ENCODE peak calls at places on chromosomes 4 and X, in four cellular contexts. G, L, Q and W are unnamed samples.

GRCh38 chr4:74517996-74518395 is 73.1 kb downstream of the AREG start:
- DNase-seq in G (no peak), L (no peak), Q (no peak), W (no peak)

GRCh38 chr4:138239496-138239895 is 2.7 kb downstream of the SLC7A11 start:
- DNase-seq in G (no peak), L (no peak), Q (no peak), W (no peak)

GRCh38 chr4:213971-214370 is 89.7 kb downstream of the ZNF718 start:
- DNase-seq in G (no peak), L (no peak), Q (no peak), W (no peak)

GRCh38 chr4:10403633-10404445 is 53.4 kb downstream of the ZNF518B start:
- DNase-seq in G (peak), L (no peak), Q (no peak), W (peak)

GRCh38 chrX:11591712-11592351 is 73.9 kb downstream of the ARHGAP6 start:
- DNase-seq in G (no peak), L (no peak), Q (no peak), W (no peak)

GRCh38 chr4:159075531-159075932 is 27.3 kb upstream of the RAPGEF2 start:
- DNase-seq in G (peak), L (no peak), Q (no peak), W (no peak)

GRCh38 chrX:53321216-53321942 is 40.0 kb upstream of the IQSEC2 start:
- DNase-seq in G (no peak), L (no peak), Q (no peak), W (no peak)

GRCh38 chr4:38466401-38466800 is 197.6 kb upstream of the KLF3 start:
- DNase-seq in G (no peak), L (no peak), Q (no peak), W (no peak)

GRCh38 chrX:48468693-48469691 is 1.1 kb downstream of the SLC38A5 start:
- DNase-seq in G (no peak), L (peak), Q (no peak), W (no peak)

GRCh38 chr4:128570380-128570779 is 239.1 kb upstream of the JADE1 start:
- DNase-seq in G (no peak), L (no peak), Q (no peak), W (no peak)

GRCh38 chr4:172344266-172344772 is 531.1 kb downstream of the GALNTL6 start:
- DNase-seq in G (no peak), L (no peak), Q (no peak), W (no peak)

GRCh38 chrX:19870206-19870605 is 17.2 kb downstream of the SH3KBP1 start:
- DNase-seq in G (no peak), L (no peak), Q (no peak), W (no peak)

GRCh38 chr4:98642991-98643426 is 15.4 kb downstream of the TSPAN5 start:
- DNase-seq in G (peak), L (no peak), Q (no peak), W (no peak)